ENCODE peak calls at places on chromosomes 11 and 22, in seven cellular contexts. One of them, this sample, is unnamed.

GRCh38 chr11:19963697-19964340 is 196.5 kb downstream of the DBX1 start:
- DNase-seq in HAP-1: no peak
- DNase-seq in heart left ventricle: no peak
- DNase-seq in gastrocnemius medialis: no peak
- DNase-seq in lower lobe of right lung: no peak
- DNase-seq in thoracic aorta: no peak
- DNase-seq in suprapubic skin: no peak
- DNase-seq in this sample: no peak

GRCh38 chr22:46056169-46057041 is 79.4 kb upstream of the WNT7B start:
- DNase-seq in HAP-1: peak; percentile 64
- DNase-seq in heart left ventricle: peak; percentile 74
- DNase-seq in gastrocnemius medialis: no peak
- DNase-seq in lower lobe of right lung: peak; percentile 54
- DNase-seq in thoracic aorta: no peak
- DNase-seq in suprapubic skin: peak; percentile 67
- DNase-seq in this sample: peak; percentile 40

GRCh38 chr22:46746620-46747019 is 8.6 kb upstream of the CERK start:
- DNase-seq in HAP-1: no peak
- DNase-seq in heart left ventricle: no peak
- DNase-seq in gastrocnemius medialis: no peak
- DNase-seq in lower lobe of right lung: no peak
- DNase-seq in thoracic aorta: no peak
- DNase-seq in suprapubic skin: no peak
- DNase-seq in this sample: no peak

GRCh38 chr11:47425611-47426010 is 628 bp downstream of the PSMC3 start:
- DNase-seq in HAP-1: no peak
- DNase-seq in heart left ventricle: no peak
- DNase-seq in gastrocnemius medialis: no peak
- DNase-seq in lower lobe of right lung: no peak
- DNase-seq in thoracic aorta: no peak
- DNase-seq in suprapubic skin: no peak
- DNase-seq in this sample: no peak

GRCh38 chr11:116478205-116478604 is 294.6 kb downstream of the BUD13 start:
- DNase-seq in HAP-1: no peak
- DNase-seq in heart left ventricle: no peak
- DNase-seq in gastrocnemius medialis: no peak
- DNase-seq in lower lobe of right lung: no peak
- DNase-seq in thoracic aorta: no peak
- DNase-seq in suprapubic skin: no peak
- DNase-seq in this sample: no peak

GRCh38 chr11:69005631-69006368 is 7.2 kb downstream of the MRGPRF start:
- DNase-seq in HAP-1: peak; percentile 2
- DNase-seq in heart left ventricle: peak; percentile 62
- DNase-seq in gastrocnemius medialis: no peak
- DNase-seq in lower lobe of right lung: no peak
- DNase-seq in thoracic aorta: no peak
- DNase-seq in suprapubic skin: no peak
- DNase-seq in this sample: no peak

GRCh38 chr11:848988-849824 is 6.6 kb downstream of the TSPAN4 start:
- DNase-seq in HAP-1: no peak
- DNase-seq in heart left ventricle: no peak
- DNase-seq in gastrocnemius medialis: no peak
- DNase-seq in lower lobe of right lung: no peak
- DNase-seq in thoracic aorta: no peak
- DNase-seq in suprapubic skin: no peak
- DNase-seq in this sample: peak; percentile 57

GRCh38 chr22:46239261-46240048 is 10.6 kb downstream of the CDPF1 start:
- DNase-seq in HAP-1: no peak
- DNase-seq in heart left ventricle: no peak
- DNase-seq in gastrocnemius medialis: no peak
- DNase-seq in lower lobe of right lung: no peak
- DNase-seq in thoracic aorta: no peak
- DNase-seq in suprapubic skin: peak; percentile 46
- DNase-seq in this sample: no peak

GRCh38 chr22:27591060-27591459 is 210.5 kb downstream of the MN1 start:
- DNase-seq in HAP-1: no peak
- DNase-seq in heart left ventricle: no peak
- DNase-seq in gastrocnemius medialis: no peak
- DNase-seq in lower lobe of right lung: no peak
- DNase-seq in thoracic aorta: no peak
- DNase-seq in suprapubic skin: no peak
- DNase-seq in this sample: no peak

GRCh38 chr11:69599502-69599901 is 41.5 kb upstream of the CCND1 start:
- DNase-seq in HAP-1: no peak
- DNase-seq in heart left ventricle: no peak
- DNase-seq in gastrocnemius medialis: no peak
- DNase-seq in lower lobe of right lung: no peak
- DNase-seq in thoracic aorta: no peak
- DNase-seq in suprapubic skin: no peak
- DNase-seq in this sample: no peak

GRCh38 chr11:83026229-83026628 is 45.5 kb downstream of the RAB30 start:
- DNase-seq in HAP-1: no peak
- DNase-seq in heart left ventricle: no peak
- DNase-seq in gastrocnemius medialis: peak; percentile 14
- DNase-seq in lower lobe of right lung: no peak
- DNase-seq in thoracic aorta: no peak
- DNase-seq in suprapubic skin: no peak
- DNase-seq in this sample: no peak

GRCh38 chr22:37971475-37972434 is 12.6 kb downstream of the SOX10 start:
- DNase-seq in HAP-1: no peak
- DNase-seq in heart left ventricle: no peak
- DNase-seq in gastrocnemius medialis: no peak
- DNase-seq in lower lobe of right lung: no peak
- DNase-seq in thoracic aorta: no peak
- DNase-seq in suprapubic skin: no peak
- DNase-seq in this sample: no peak

GRCh38 chr11:124751741-124752470 is at the start of gene VSIG2:
- DNase-seq in HAP-1: no peak
- DNase-seq in heart left ventricle: no peak
- DNase-seq in gastrocnemius medialis: no peak
- DNase-seq in lower lobe of right lung: no peak
- DNase-seq in thoracic aorta: no peak
- DNase-seq in suprapubic skin: no peak
- DNase-seq in this sample: no peak

GRCh38 chr11:2813141-2813908 is 72.2 kb downstream of the CDKN1C start:
- DNase-seq in HAP-1: no peak
- DNase-seq in heart left ventricle: peak; percentile 44
- DNase-seq in gastrocnemius medialis: no peak
- DNase-seq in lower lobe of right lung: peak; percentile 30
- DNase-seq in thoracic aorta: no peak
- DNase-seq in suprapubic skin: no peak
- DNase-seq in this sample: no peak

GRCh38 chr11:83272627-83273026 is 13.5 kb downstream of the CCDC90B start:
- DNase-seq in HAP-1: no peak
- DNase-seq in heart left ventricle: no peak
- DNase-seq in gastrocnemius medialis: no peak
- DNase-seq in lower lobe of right lung: no peak
- DNase-seq in thoracic aorta: no peak
- DNase-seq in suprapubic skin: no peak
- DNase-seq in this sample: no peak

GRCh38 chr11:33044281-33044680 is 4.9 kb downstream of the TCP11L1 start:
- DNase-seq in HAP-1: peak; percentile 48
- DNase-seq in heart left ventricle: no peak
- DNase-seq in gastrocnemius medialis: no peak
- DNase-seq in lower lobe of right lung: no peak
- DNase-seq in thoracic aorta: no peak
- DNase-seq in suprapubic skin: no peak
- DNase-seq in this sample: no peak

GRCh38 chr11:74932169-74932568 is 16.7 kb downstream of the XRRA1 start:
- DNase-seq in HAP-1: no peak
- DNase-seq in heart left ventricle: no peak
- DNase-seq in gastrocnemius medialis: no peak
- DNase-seq in lower lobe of right lung: no peak
- DNase-seq in thoracic aorta: no peak
- DNase-seq in suprapubic skin: no peak
- DNase-seq in this sample: no peak

GRCh38 chr22:43236401-43237166 is 49.6 kb upstream of the TTLL12 start:
- DNase-seq in HAP-1: no peak
- DNase-seq in heart left ventricle: peak; percentile 77
- DNase-seq in gastrocnemius medialis: no peak
- DNase-seq in lower lobe of right lung: peak; percentile 80
- DNase-seq in thoracic aorta: no peak
- DNase-seq in suprapubic skin: no peak
- DNase-seq in this sample: peak; percentile 80

GRCh38 chr22:29269731-29270474 is 1.8 kb downstream of the EWSR1 start:
- DNase-seq in HAP-1: no peak
- DNase-seq in heart left ventricle: no peak
- DNase-seq in gastrocnemius medialis: no peak
- DNase-seq in lower lobe of right lung: no peak
- DNase-seq in thoracic aorta: no peak
- DNase-seq in suprapubic skin: no peak
- DNase-seq in this sample: no peak

GRCh38 chr11:19077965-19078364 is 17.4 kb upstream of the MRGPRX2 start:
- DNase-seq in HAP-1: no peak
- DNase-seq in heart left ventricle: no peak
- DNase-seq in gastrocnemius medialis: no peak
- DNase-seq in lower lobe of right lung: no peak
- DNase-seq in thoracic aorta: no peak
- DNase-seq in suprapubic skin: no peak
- DNase-seq in this sample: no peak

GRCh38 chr22:32355760-32356159 is 1.9 kb upstream of the RFPL3 start:
- DNase-seq in HAP-1: no peak
- DNase-seq in heart left ventricle: no peak
- DNase-seq in gastrocnemius medialis: no peak
- DNase-seq in lower lobe of right lung: no peak
- DNase-seq in thoracic aorta: no peak
- DNase-seq in suprapubic skin: no peak
- DNase-seq in this sample: no peak

GRCh38 chr11:116275634-116276033 is 497.2 kb downstream of the BUD13 start:
- DNase-seq in HAP-1: no peak
- DNase-seq in heart left ventricle: no peak
- DNase-seq in gastrocnemius medialis: no peak
- DNase-seq in lower lobe of right lung: no peak
- DNase-seq in thoracic aorta: no peak
- DNase-seq in suprapubic skin: no peak
- DNase-seq in this sample: no peak

GRCh38 chr11:35347921-35348331 is 71.4 kb downstream of the SLC1A2 start:
- DNase-seq in HAP-1: peak; percentile 7
- DNase-seq in heart left ventricle: no peak
- DNase-seq in gastrocnemius medialis: no peak
- DNase-seq in lower lobe of right lung: no peak
- DNase-seq in thoracic aorta: no peak
- DNase-seq in suprapubic skin: no peak
- DNase-seq in this sample: no peak

GRCh38 chr11:118565062-118565461 is 669 bp downstream of the IFT46 start:
- DNase-seq in HAP-1: no peak
- DNase-seq in heart left ventricle: no peak
- DNase-seq in gastrocnemius medialis: no peak
- DNase-seq in lower lobe of right lung: no peak
- DNase-seq in thoracic aorta: peak; percentile 30
- DNase-seq in suprapubic skin: no peak
- DNase-seq in this sample: peak; percentile 21

GRCh38 chr11:119832132-119832531 is 103.1 kb upstream of the NECTIN1 start:
- DNase-seq in HAP-1: no peak
- DNase-seq in heart left ventricle: no peak
- DNase-seq in gastrocnemius medialis: no peak
- DNase-seq in lower lobe of right lung: no peak
- DNase-seq in thoracic aorta: no peak
- DNase-seq in suprapubic skin: no peak
- DNase-seq in this sample: no peak

GRCh38 chr11:80503990-80504389 is 1063.2 kb upstream of the TENM4 start:
- DNase-seq in HAP-1: no peak
- DNase-seq in heart left ventricle: no peak
- DNase-seq in gastrocnemius medialis: no peak
- DNase-seq in lower lobe of right lung: no peak
- DNase-seq in thoracic aorta: no peak
- DNase-seq in suprapubic skin: no peak
- DNase-seq in this sample: no peak
- H3K4me3 ChIP-seq in HAP-1: no peak overlapping the region
- H3K4me3 ChIP-seq in heart left ventricle: no peak overlapping the region
- H3K4me3 ChIP-seq in gastrocnemius medialis: no peak overlapping the region
- H3K4me3 ChIP-seq in lower lobe of right lung: no peak overlapping the region
- H3K4me3 ChIP-seq in thoracic aorta: no peak overlapping the region
- H3K4me3 ChIP-seq in suprapubic skin: no peak overlapping the region
- H3K4me3 ChIP-seq in this sample: no peak overlapping the region

GRCh38 chr11:106222626-106223025 is 145.2 kb downstream of the AASDHPPT start:
- DNase-seq in HAP-1: no peak
- DNase-seq in heart left ventricle: no peak
- DNase-seq in gastrocnemius medialis: no peak
- DNase-seq in lower lobe of right lung: no peak
- DNase-seq in thoracic aorta: no peak
- DNase-seq in suprapubic skin: no peak
- DNase-seq in this sample: no peak
- H3K9me3 ChIP-seq in HAP-1: no peaks in the 10 kb centered on the region
- H3K9me3 ChIP-seq in heart left ventricle: peaks cover 22% of the 10 kb centered on the region
- H3K9me3 ChIP-seq in gastrocnemius medialis: no peaks in the 10 kb centered on the region
- H3K9me3 ChIP-seq in lower lobe of right lung: peaks cover 17% of the 10 kb centered on the region
- H3K9me3 ChIP-seq in thoracic aorta: peaks cover 7% of the 10 kb centered on the region
- H3K9me3 ChIP-seq in suprapubic skin: peaks cover 21% of the 10 kb centered on the region
- H3K9me3 ChIP-seq in this sample: peaks cover 35% of the 10 kb centered on the region

DNA sequence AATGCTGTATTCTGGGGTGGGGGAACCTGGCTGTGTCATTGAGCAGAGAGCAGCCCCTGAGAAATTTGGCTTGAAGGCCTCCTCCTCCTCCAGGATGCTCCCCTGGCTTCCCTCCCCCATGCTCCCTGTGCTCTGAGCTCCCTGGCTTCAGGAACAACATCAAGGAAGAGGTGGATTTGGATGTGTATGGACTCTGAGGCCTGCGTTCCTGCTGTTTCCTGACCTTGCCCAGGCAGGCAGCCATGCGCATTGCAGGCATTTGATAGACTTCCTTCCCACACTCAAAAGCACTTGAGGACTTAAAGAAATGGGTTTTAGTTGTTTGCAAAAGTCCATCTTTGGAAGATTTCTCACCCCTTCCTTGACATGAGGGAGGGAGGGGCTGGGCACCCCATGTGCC is 1317.1 kb downstream of the BRD1 start:
- DNase-seq in HAP-1: no peak
- DNase-seq in heart left ventricle: no peak
- DNase-seq in gastrocnemius medialis: no peak
- DNase-seq in lower lobe of right lung: no peak
- DNase-seq in thoracic aorta: no peak
- DNase-seq in suprapubic skin: no peak
- DNase-seq in this sample: no peak
- H3K4me1 ChIP-seq in HAP-1: no peaks in the 10 kb centered on the region
- H3K4me1 ChIP-seq in heart left ventricle: no peaks in the 10 kb centered on the region
- H3K4me1 ChIP-seq in gastrocnemius medialis: no peaks in the 10 kb centered on the region
- H3K4me1 ChIP-seq in lower lobe of right lung: no peaks in the 10 kb centered on the region
- H3K4me1 ChIP-seq in thoracic aorta: no peaks in the 10 kb centered on the region
- H3K4me1 ChIP-seq in suprapubic skin: no peaks in the 10 kb centered on the region
- H3K4me1 ChIP-seq in this sample: no peaks in the 10 kb centered on the region

GRCh38 chr11:122362381-122362780 is 246.4 kb upstream of the BLID start:
- DNase-seq in HAP-1: no peak
- DNase-seq in heart left ventricle: no peak
- DNase-seq in gastrocnemius medialis: no peak
- DNase-seq in lower lobe of right lung: no peak
- DNase-seq in thoracic aorta: no peak
- DNase-seq in suprapubic skin: no peak
- DNase-seq in this sample: no peak

GRCh38 chr11:122367809-122368231 is 251.8 kb upstream of the BLID start:
- DNase-seq in HAP-1: peak; percentile 36
- DNase-seq in heart left ventricle: no peak
- DNase-seq in gastrocnemius medialis: no peak
- DNase-seq in lower lobe of right lung: no peak
- DNase-seq in thoracic aorta: no peak
- DNase-seq in suprapubic skin: no peak
- DNase-seq in this sample: no peak

GRCh38 chr11:122368796-122369195 is 252.8 kb upstream of the BLID start:
- DNase-seq in HAP-1: no peak
- DNase-seq in heart left ventricle: no peak
- DNase-seq in gastrocnemius medialis: no peak
- DNase-seq in lower lobe of right lung: no peak
- DNase-seq in thoracic aorta: no peak
- DNase-seq in suprapubic skin: no peak
- DNase-seq in this sample: no peak

GRCh38 chr11:122363306-122363705 is 247.3 kb upstream of the BLID start:
- DNase-seq in HAP-1: no peak
- DNase-seq in heart left ventricle: no peak
- DNase-seq in gastrocnemius medialis: no peak
- DNase-seq in lower lobe of right lung: no peak
- DNase-seq in thoracic aorta: no peak
- DNase-seq in suprapubic skin: no peak
- DNase-seq in this sample: no peak

GRCh38 chr11:122365545-122366380 is 249.7 kb upstream of the BLID start:
- DNase-seq in HAP-1: peak; percentile 41
- DNase-seq in heart left ventricle: no peak
- DNase-seq in gastrocnemius medialis: no peak
- DNase-seq in lower lobe of right lung: no peak
- DNase-seq in thoracic aorta: no peak
- DNase-seq in suprapubic skin: no peak
- DNase-seq in this sample: peak; percentile 14
- H3K4me3 ChIP-seq in HAP-1: no peak overlapping the region
- H3K4me3 ChIP-seq in heart left ventricle: no peak overlapping the region
- H3K4me3 ChIP-seq in gastrocnemius medialis: no peak overlapping the region
- H3K4me3 ChIP-seq in lower lobe of right lung: peak overlapping the region; percentile 35
- H3K4me3 ChIP-seq in thoracic aorta: peak overlapping the region; percentile 65
- H3K4me3 ChIP-seq in suprapubic skin: peak overlapping the region; percentile 25
- H3K4me3 ChIP-seq in this sample: no peak overlapping the region

This sample was measured in heart right ventricle.